ENCODE peak calls at places on chromosome 21, in six cellular contexts. R is activated naive CD4-positive, alpha-beta T cell; U is uterus; W is EL; F is SHP77; G is left kidney. P is an unnamed sample.

GRCh38 chr21:33655591-33656221 is 13.4 kb downstream of the ITSN1 start:
- DNase-seq in G (peak), R (no peak), U (no peak), F (no peak), W (peak), P (peak)

GRCh38 chr21:40318371-40318770 is 451.1 kb downstream of the PCP4 start:
- DNase-seq in R (no peak), W (no peak), G (no peak), F (no peak), U (no peak), P (no peak)

GRCh38 chr21:35314896-35315582 is 265.9 kb upstream of the RUNX1 start:
- DNase-seq in U (no peak), F (no peak), G (no peak), W (no peak), R (no peak), P (no peak)

GRCh38 chr21:35751171-35751570 is 309.2 kb downstream of the SETD4 start:
- DNase-seq in R (no peak), F (no peak), G (no peak), W (no peak), U (no peak), P (no peak)

GRCh38 chr21:40118527-40118926 is 251.3 kb downstream of the PCP4 start:
- DNase-seq in W (no peak), G (peak), U (no peak), R (no peak), F (no peak), P (no peak)

GRCh38 chr21:35113064-35113463 is 64.0 kb upstream of the RUNX1 start:
- DNase-seq in U (no peak), F (no peak), G (no peak), R (no peak), W (peak), P (no peak)

GRCh38 chr21:26060335-26061115 is 110.0 kb downstream of the APP start:
- DNase-seq in F (no peak), G (no peak), W (no peak), U (no peak), R (no peak), P (no peak)

GRCh38 chr21:37916795-37917142 is 512 bp upstream of the KCNJ6 start:
- DNase-seq in R (no peak), U (no peak), F (peak), W (peak), G (peak), P (no peak)

GRCh38 chr21:41604583-41605041 is 96.7 kb upstream of the TMPRSS2 start:
- DNase-seq in F (no peak), W (no peak), U (no peak), R (no peak), G (peak), P (no peak)

GRCh38 chr21:37871121-37871862 is 45.0 kb downstream of the KCNJ6 start:
- DNase-seq in W (peak), F (no peak), R (no peak), G (no peak), U (no peak), P (no peak)

GRCh38 chr21:17848228-17848627 is 29.1 kb upstream of the C21orf91 start:
- DNase-seq in U (peak), F (no peak), R (no peak), G (no peak), W (peak), P (no peak)

GRCh38 chr21:46161180-46161799 is 5.9 kb upstream of the FTCD start:
- DNase-seq in W (no peak), U (no peak), G (no peak), F (no peak), R (no peak), P (no peak)

GRCh38 chr21:35254006-35254751 is 205.1 kb upstream of the RUNX1 start:
- DNase-seq in U (no peak), G (peak), R (no peak), F (no peak), W (peak), P (no peak)

GRCh38 chr21:34545079-34545884 is 33.3 kb upstream of the KCNE1 start:
- DNase-seq in R (no peak), G (no peak), U (no peak), F (no peak), W (peak), P (peak)

GRCh38 chr21:38359835-38360234 is 103.0 kb downstream of the KCNJ15 start:
- DNase-seq in W (no peak), F (no peak), G (no peak), R (no peak), U (no peak), P (no peak)

GRCh38 chr21:37219766-37220432 is 47.2 kb downstream of the VPS26C start:
- DNase-seq in G (peak), W (peak), U (no peak), R (no peak), F (peak), P (no peak)

GRCh38 chr21:35738342-35738961 is 321.9 kb downstream of the SETD4 start:
- DNase-seq in W (peak), F (no peak), R (no peak), G (peak), U (peak), P (no peak)

GRCh38 chr21:44836666-44837471 is 19.0 kb upstream of the SUMO3 start:
- DNase-seq in F (no peak), W (peak), U (no peak), R (no peak), G (peak), P (no peak)

GRCh38 chr21:22710725-22711124 is 1712.5 kb downstream of the NCAM2 start:
- DNase-seq in G (peak), F (no peak), R (no peak), W (no peak), U (no peak), P (no peak)

GRCh38 chr21:45469273-45470086 is 64.5 kb downstream of the COL18A1 start:
- DNase-seq in F (no peak), G (peak), W (no peak), U (no peak), R (no peak), P (no peak)

GRCh38 chr21:41500931-41501381 is 7.0 kb downstream of the TMPRSS2 start:
- DNase-seq in W (no peak), R (no peak), F (no peak), U (no peak), G (no peak), P (no peak)

GRCh38 chr21:39011911-39012310 is 171.3 kb downstream of the PSMG1 start:
- DNase-seq in U (no peak), F (no peak), W (no peak), G (no peak), R (no peak), P (no peak)

GRCh38 chr21:41957991-41958766 is 4.4 kb upstream of the C2CD2 start:
- DNase-seq in R (no peak), F (peak), G (peak), U (peak), W (peak), P (peak)

GRCh38 chr21:42039470-42039901 is 29.3 kb upstream of the ZBTB21 start:
- DNase-seq in F (no peak), G (no peak), U (peak), R (no peak), W (peak), P (peak)

GRCh38 chr21:14454642-14455009 is 71.7 kb upstream of the HSPA13 start:
- DNase-seq in G (no peak), F (no peak), R (no peak), W (no peak), U (no peak), P (no peak)

GRCh38 chr21:46634966-46635323 is 529 bp upstream of the PRMT2 start:
- DNase-seq in G (peak), U (no peak), R (no peak), W (peak), F (peak), P (peak)

GRCh38 chr21:26842976-26843911 is 2.0 kb downstream of the ADAMTS1 start:
- DNase-seq in U (peak), G (peak), R (no peak), W (peak), F (peak), P (peak)

GRCh38 chr21:38477241-38477640 is 21.0 kb downstream of the ERG start:
- DNase-seq in G (no peak), R (no peak), F (no peak), W (no peak), U (no peak), P (no peak)

GRCh38 chr21:44949161-44950015 is 9.6 kb downstream of the SLX9 start:
- DNase-seq in G (peak), R (peak), W (peak), U (peak), F (peak), P (peak)

GRCh38 chr21:42389449-42389835 is 6.4 kb downstream of the TMPRSS3 start:
- DNase-seq in F (peak), W (no peak), G (peak), U (no peak), R (no peak), P (peak)

GRCh38 chr21:22711636-22712035 is 1713.4 kb downstream of the NCAM2 start:
- DNase-seq in W (no peak), G (no peak), U (no peak), R (no peak), F (no peak), P (no peak)

GRCh38 chr21:25708467-25709065 is 26.1 kb downstream of the ATP5PF start:
- DNase-seq in R (peak), W (peak), F (peak), G (peak), U (peak), P (no peak)

P was measured in lung.